ENCODE peak calls at places on chromosomes 16 and 17, in six cellular contexts. O, P, D, W, I and K are unnamed samples.

GRCh38 chr17:47324224-47325020 is 667 bp downstream of the EFCAB13 start:
- DNase-seq in D (no peak), I (no peak), O (peak; percentile 15), W (peak; percentile 79), P (no peak), K (peak; percentile 84)

GRCh38 chr17:44186307-44187130 is at the start of gene TMUB2:
- DNase-seq in I (peak; percentile 99), P (peak; percentile 100), W (peak; percentile 100), O (peak; percentile 99), D (peak; percentile 98), K (peak; percentile 99)

GRCh38 chr17:82933911-82934310 is 94.1 kb upstream of the ZNF750 start:
- DNase-seq in D (no peak), O (no peak), I (no peak), P (no peak), W (peak; percentile 30), K (no peak)

GRCh38 chr17:3801043-3801746 is at the start of gene ITGAE:
- DNase-seq in D (no peak), O (no peak), I (no peak), W (no peak), P (no peak), K (no peak)

GRCh38 chr16:24409045-24409444 is 130.3 kb upstream of the RBBP6 start:
- DNase-seq in I (no peak), O (no peak), D (no peak), W (peak; percentile 68), P (no peak), K (no peak)

GRCh38 chr17:78597923-78598545 is 20.8 kb upstream of the DNAH17 start:
- DNase-seq in P (no peak), O (no peak), D (no peak), I (no peak), W (no peak), K (no peak)

GRCh38 chr17:53227514-53227913 is 595.2 kb upstream of the KIF2B start:
- DNase-seq in W (no peak), I (no peak), D (no peak), P (no peak), O (no peak), K (no peak)

GRCh38 chr17:68961204-68961893 is 6.2 kb upstream of the ABCA8 start:
- DNase-seq in O (no peak), I (no peak), W (no peak), P (no peak), D (no peak), K (no peak)

GRCh38 chr16:83959621-83960434 is 6.8 kb downstream of the OSGIN1 start:
- DNase-seq in O (no peak), W (no peak), D (no peak), I (no peak), P (no peak), K (no peak)

GRCh38 chr17:77506371-77506991 is 365.7 kb downstream of the SEC14L1 start:
- DNase-seq in D (no peak), I (no peak), O (no peak), W (no peak), P (no peak), K (no peak)

GRCh38 chr16:84520778-84521770 is 16.6 kb upstream of the MEAK7 start:
- DNase-seq in I (no peak), P (no peak), W (no peak), O (no peak), D (no peak), K (no peak)

GRCh38 chr16:56282455-56282854 is 91.2 kb downstream of the GNAO1 start:
- DNase-seq in D (no peak), O (no peak), I (no peak), W (no peak), P (peak; percentile 26), K (no peak)

GRCh38 chr16:35149550-35149949 is 1690.1 kb downstream of the TP53TG3F start:
- DNase-seq in W (no peak), I (no peak), O (no peak), P (no peak), D (no peak), K (no peak)

GRCh38 chr17:9170822-9171221 is 149.5 kb downstream of the NTN1 start:
- DNase-seq in P (no peak), O (no peak), W (peak; percentile 75), D (no peak), I (no peak), K (no peak)

GRCh38 chr17:74815671-74816370 is 39.7 kb upstream of the NAT9 start:
- DNase-seq in O (no peak), I (no peak), P (peak; percentile 23), W (peak; percentile 79), D (no peak), K (no peak)

GRCh38 chr16:49498241-49499017 is 124.8 kb downstream of the C16orf78 start:
- DNase-seq in O (no peak), P (peak; percentile 3), I (no peak), D (no peak), W (no peak), K (no peak)

GRCh38 chr17:73223626-73224616 is 31.1 kb downstream of the COG1 start:
- DNase-seq in I (no peak), D (no peak), P (no peak), O (no peak), W (no peak), K (no peak)

GRCh38 chr16:31213877-31214704 is at the start of gene TRIM72:
- DNase-seq in I (no peak), D (no peak), P (no peak), O (no peak), W (no peak), K (no peak)

GRCh38 chr16:31215287-31216115 is 1.4 kb downstream of the PYDC1 start:
- DNase-seq in D (no peak), P (no peak), O (no peak), W (peak; percentile 95), I (no peak), K (no peak)

GRCh38 chr16:31214705-31215286 is 877 bp downstream of the TRIM72 start:
- DNase-seq in O (no peak), P (no peak), D (no peak), W (peak; percentile 61), I (no peak), K (no peak)

GRCh38 chr16:31216552-31217530 is at the start of gene PYDC1:
- DNase-seq in W (peak; percentile 73), P (no peak), D (no peak), I (no peak), O (no peak), K (no peak)

GRCh38 chr16:31216116-31216469 is 842 bp downstream of the PYDC1 start:
- DNase-seq in W (no peak), D (no peak), O (no peak), P (no peak), I (no peak), K (no peak)
- H3K4me3 ChIP-seq in W (peak overlapping the region; percentile 77), D (no peak overlapping the region), O (peak overlapping the region; percentile 48), P (no peak overlapping the region), I (no peak overlapping the region), K (no peak overlapping the region)

GRCh38 chr16:29920690-29921371 is 5.2 kb downstream of the KCTD13 start:
- DNase-seq in I (no peak), P (no peak), W (no peak), D (no peak), O (no peak), K (no peak)
- H3K36me3 ChIP-seq in I (no peaks in the 10 kb centered on the region), P (peaks cover 11% of the 10 kb centered on the region), W (peaks cover 3% of the 10 kb centered on the region), D (no peaks in the 10 kb centered on the region), O (peaks cover 49% of the 10 kb centered on the region), K (peaks cover 4% of the 10 kb centered on the region)

GRCh38 chr17:39870776-39871175 is 2.8 kb downstream of the ZPBP2 start:
- DNase-seq in D (no peak), O (no peak), I (no peak), P (no peak), W (no peak), K (no peak)
- H3K4me3 ChIP-seq in D (no peak overlapping the region), O (no peak overlapping the region), I (no peak overlapping the region), P (no peak overlapping the region), W (no peak overlapping the region), K (no peak overlapping the region)

DNA sequence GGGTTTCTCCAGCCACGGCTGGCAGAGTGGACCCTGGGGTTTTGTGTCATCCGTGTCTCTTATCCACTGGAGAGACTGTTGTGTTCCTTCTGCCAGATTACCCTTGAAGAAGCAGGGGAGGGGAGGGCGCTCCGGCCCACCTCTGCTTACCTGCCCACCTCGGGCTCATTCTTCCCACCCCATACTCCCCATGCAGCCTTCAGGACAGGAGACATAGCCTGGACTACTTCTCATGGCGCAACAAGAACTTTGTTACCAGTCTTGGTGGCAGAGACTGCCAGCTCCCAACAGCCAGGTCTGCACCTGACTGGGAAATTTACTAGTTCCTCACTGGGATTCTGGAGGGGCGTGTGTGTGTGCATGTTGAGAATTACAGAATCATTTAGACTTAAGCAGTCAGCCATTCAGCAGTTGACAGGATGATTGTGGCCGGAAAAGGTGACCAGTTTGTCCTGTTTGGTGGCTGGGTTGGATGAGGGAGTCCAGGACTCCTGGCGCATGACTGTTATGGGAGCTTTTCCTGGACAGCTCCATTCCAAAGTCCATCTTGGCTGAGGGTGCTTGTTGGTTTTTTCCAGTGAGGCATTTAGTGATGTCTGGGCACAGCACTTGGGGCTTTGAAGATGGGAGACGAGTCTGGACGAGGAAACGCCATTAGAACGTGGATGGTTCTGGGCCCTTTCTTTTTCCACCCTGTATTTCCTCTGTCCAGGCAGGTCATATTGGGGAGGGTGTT is 8.7 kb downstream of the GSE1 start:
- DNase-seq in D (no peak), I (no peak), W (no peak), O (no peak), P (no peak), K (no peak)
- H3K36me3 ChIP-seq in D (no peaks in the 10 kb centered on the region), I (no peaks in the 10 kb centered on the region), W (no peaks in the 10 kb centered on the region), O (no peaks in the 10 kb centered on the region), P (peaks cover 43% of the 10 kb centered on the region), K (no peaks in the 10 kb centered on the region)

GRCh38 chr17:48555183-48555615 is 10.3 kb upstream of the HOXB2 start:
- DNase-seq in P (peak; percentile 48), D (peak; percentile 90), O (no peak), I (no peak), W (no peak), K (no peak)
- H3K4me3 ChIP-seq in P (no peak overlapping the region), D (peak overlapping the region; percentile 54), O (no peak overlapping the region), I (no peak overlapping the region), W (peak overlapping the region; percentile 39), K (no peak overlapping the region)

GRCh38 chr17:2415081-2415480 is 14.2 kb upstream of the MNT start:
- DNase-seq in I (no peak), O (no peak), W (no peak), P (no peak), D (no peak), K (no peak)
- H3K36me3 ChIP-seq in I (peaks cover 2% of the 10 kb centered on the region), O (peaks cover 19% of the 10 kb centered on the region), W (peaks cover 14% of the 10 kb centered on the region), P (peaks cover 39% of the 10 kb centered on the region), D (no peaks in the 10 kb centered on the region), K (peaks cover 10% of the 10 kb centered on the region)

GRCh38 chr17:6439951-6440350 is 4.3 kb upstream of the PIMREG start:
- DNase-seq in O (no peak), W (peak; percentile 53), I (no peak), D (peak; percentile 48), P (no peak), K (no peak)
- H3K4me3 ChIP-seq in O (no peak overlapping the region), W (no peak overlapping the region), I (no peak overlapping the region), D (no peak overlapping the region), P (no peak overlapping the region), K (no peak overlapping the region)